ENCODE peak calls at places on chromosomes 16 and 17, in four cellular contexts. P is Right ventricle myocardium inferior, C is nucleus accumbens, U is HEK293T. D is an unnamed sample.

GRCh38 chr16:85337910-85338637 is 225.8 kb upstream of the CIBAR2 start:
- DNase-seq in P (no peak), C (no peak), U (no peak), D (no peak)

GRCh38 chr16:3999479-3999868 is 116.8 kb downstream of the ADCY9 start:
- DNase-seq in P (no peak), C (no peak), U (peak), D (peak)

GRCh38 chr17:82267575-82268379 is 5.7 kb downstream of the CSNK1D start:
- DNase-seq in P (peak), C (peak), U (no peak), D (peak)

GRCh38 chr16:52553322-52553721 is 6.4 kb upstream of the TOX3 start:
- DNase-seq in P (no peak), C (no peak), U (no peak), D (no peak)

GRCh38 chr16:85328665-85329058 is 216.4 kb upstream of the CIBAR2 start:
- DNase-seq in P (no peak), C (no peak), U (peak), D (peak)

GRCh38 chr16:22687031-22687530 is 126.9 kb upstream of the HS3ST2 start:
- DNase-seq in P (no peak), C (no peak), U (no peak), D (no peak)

GRCh38 chr16:29790949-29791844 is 646 bp downstream of the KIF22 start:
- DNase-seq in P (no peak), C (no peak), U (no peak), D (no peak)

GRCh38 chr17:12983986-12984932 is 33.6 kb downstream of the ELAC2 start:
- DNase-seq in P (no peak), C (no peak), U (no peak), D (no peak)

GRCh38 chr17:20133552-20133951 is 124.4 kb downstream of the SPECC1 start:
- DNase-seq in P (no peak), C (no peak), U (no peak), D (no peak)

GRCh38 chr17:75502746-75503329 is 12.5 kb downstream of the CASKIN2 start:
- DNase-seq in P (no peak), C (no peak), U (no peak), D (no peak)

GRCh38 chr17:77314601-77315000 is 173.8 kb downstream of the SEC14L1 start:
- DNase-seq in P (peak), C (no peak), U (no peak), D (peak)